ENCODE peak calls at places on chromosome 7, in five cellular contexts. One of them, this sample, is unnamed.

GRCh38 chr7:113698556-113699220 is 220.1 kb downstream of the PPP1R3A start:
- DNase-seq in SK-N-SH: peak
- DNase-seq in stimulated activated CD4-positive, alpha-beta T cell treated with anti-CD3 and anti-CD28 coated beads, Interleukin-1b, Interleukin-23, amount 100 ng/mL, for 48 hours: no peak
- DNase-seq in stimulated activated naive CD8-positive, alpha-beta T cell treated with anti-CD3 and anti-CD28 coated beads, Interleukin-15, Interleukin-2, amounts not matched to agents 100 U/mL and 50 U/mL, for 24 hours: no peak
- DNase-seq in fibroblast of the aortic adventitia: peak
- DNase-seq in this sample: peak

GRCh38 chr7:88243345-88243909 is 23.6 kb upstream of the SRI start:
- DNase-seq in stimulated activated naive CD8-positive, alpha-beta T cell treated with anti-CD3 and anti-CD28 coated beads, Interleukin-15, Interleukin-2, amounts not matched to agents 100 U/mL and 50 U/mL, for 24 hours: no peak
- DNase-seq in SK-N-SH: peak
- DNase-seq in stimulated activated CD4-positive, alpha-beta T cell treated with anti-CD3 and anti-CD28 coated beads, Interleukin-1b, Interleukin-23, amount 100 ng/mL, for 48 hours: no peak
- DNase-seq in fibroblast of the aortic adventitia: peak
- DNase-seq in this sample: no peak

GRCh38 chr7:41046221-41046761 is 656.6 kb downstream of the INHBA start:
- DNase-seq in fibroblast of the aortic adventitia: peak
- DNase-seq in SK-N-SH: no peak
- DNase-seq in stimulated activated naive CD8-positive, alpha-beta T cell treated with anti-CD3 and anti-CD28 coated beads, Interleukin-15, Interleukin-2, amounts not matched to agents 100 U/mL and 50 U/mL, for 24 hours: no peak
- DNase-seq in stimulated activated CD4-positive, alpha-beta T cell treated with anti-CD3 and anti-CD28 coated beads, Interleukin-1b, Interleukin-23, amount 100 ng/mL, for 48 hours: no peak
- DNase-seq in this sample: no peak

GRCh38 chr7:47905071-47905920 is 43.0 kb downstream of the PKD1L1 start:
- DNase-seq in stimulated activated naive CD8-positive, alpha-beta T cell treated with anti-CD3 and anti-CD28 coated beads, Interleukin-15, Interleukin-2, amounts not matched to agents 100 U/mL and 50 U/mL, for 24 hours: no peak
- DNase-seq in SK-N-SH: no peak
- DNase-seq in fibroblast of the aortic adventitia: no peak
- DNase-seq in stimulated activated CD4-positive, alpha-beta T cell treated with anti-CD3 and anti-CD28 coated beads, Interleukin-1b, Interleukin-23, amount 100 ng/mL, for 48 hours: no peak
- DNase-seq in this sample: no peak

GRCh38 chr7:98399462-98399861 is 1.4 kb downstream of the BAIAP2L1 start:
- DNase-seq in SK-N-SH: no peak
- DNase-seq in fibroblast of the aortic adventitia: peak
- DNase-seq in stimulated activated CD4-positive, alpha-beta T cell treated with anti-CD3 and anti-CD28 coated beads, Interleukin-1b, Interleukin-23, amount 100 ng/mL, for 48 hours: no peak
- DNase-seq in stimulated activated naive CD8-positive, alpha-beta T cell treated with anti-CD3 and anti-CD28 coated beads, Interleukin-15, Interleukin-2, amounts not matched to agents 100 U/mL and 50 U/mL, for 24 hours: no peak
- DNase-seq in this sample: no peak

GRCh38 chr7:78770422-78771410 is 682.8 kb downstream of the MAGI2 start:
- DNase-seq in stimulated activated CD4-positive, alpha-beta T cell treated with anti-CD3 and anti-CD28 coated beads, Interleukin-1b, Interleukin-23, amount 100 ng/mL, for 48 hours: no peak
- DNase-seq in SK-N-SH: peak
- DNase-seq in fibroblast of the aortic adventitia: peak
- DNase-seq in stimulated activated naive CD8-positive, alpha-beta T cell treated with anti-CD3 and anti-CD28 coated beads, Interleukin-15, Interleukin-2, amounts not matched to agents 100 U/mL and 50 U/mL, for 24 hours: no peak
- DNase-seq in this sample: no peak

GRCh38 chr7:69448071-69448470 is 150.2 kb upstream of the AUTS2 start:
- DNase-seq in SK-N-SH: no peak
- DNase-seq in fibroblast of the aortic adventitia: peak
- DNase-seq in stimulated activated naive CD8-positive, alpha-beta T cell treated with anti-CD3 and anti-CD28 coated beads, Interleukin-15, Interleukin-2, amounts not matched to agents 100 U/mL and 50 U/mL, for 24 hours: no peak
- DNase-seq in stimulated activated CD4-positive, alpha-beta T cell treated with anti-CD3 and anti-CD28 coated beads, Interleukin-1b, Interleukin-23, amount 100 ng/mL, for 48 hours: no peak
- DNase-seq in this sample: no peak

GRCh38 chr7:41656357-41656756 is 46.5 kb downstream of the INHBA start:
- DNase-seq in SK-N-SH: peak
- DNase-seq in stimulated activated CD4-positive, alpha-beta T cell treated with anti-CD3 and anti-CD28 coated beads, Interleukin-1b, Interleukin-23, amount 100 ng/mL, for 48 hours: no peak
- DNase-seq in fibroblast of the aortic adventitia: peak
- DNase-seq in stimulated activated naive CD8-positive, alpha-beta T cell treated with anti-CD3 and anti-CD28 coated beads, Interleukin-15, Interleukin-2, amounts not matched to agents 100 U/mL and 50 U/mL, for 24 hours: no peak
- DNase-seq in this sample: no peak

GRCh38 chr7:156147771-156148504 is 335.7 kb upstream of the SHH start:
- DNase-seq in fibroblast of the aortic adventitia: no peak
- DNase-seq in stimulated activated naive CD8-positive, alpha-beta T cell treated with anti-CD3 and anti-CD28 coated beads, Interleukin-15, Interleukin-2, amounts not matched to agents 100 U/mL and 50 U/mL, for 24 hours: no peak
- DNase-seq in stimulated activated CD4-positive, alpha-beta T cell treated with anti-CD3 and anti-CD28 coated beads, Interleukin-1b, Interleukin-23, amount 100 ng/mL, for 48 hours: no peak
- DNase-seq in SK-N-SH: no peak
- DNase-seq in this sample: no peak

GRCh38 chr7:81195033-81195432 is 276.2 kb upstream of the SEMA3C start:
- DNase-seq in SK-N-SH: no peak
- DNase-seq in stimulated activated naive CD8-positive, alpha-beta T cell treated with anti-CD3 and anti-CD28 coated beads, Interleukin-15, Interleukin-2, amounts not matched to agents 100 U/mL and 50 U/mL, for 24 hours: no peak
- DNase-seq in fibroblast of the aortic adventitia: peak
- DNase-seq in stimulated activated CD4-positive, alpha-beta T cell treated with anti-CD3 and anti-CD28 coated beads, Interleukin-1b, Interleukin-23, amount 100 ng/mL, for 48 hours: no peak
- DNase-seq in this sample: no peak

GRCh38 chr7:44994877-44995554 is 5.0 kb upstream of the CCM2 start:
- DNase-seq in stimulated activated CD4-positive, alpha-beta T cell treated with anti-CD3 and anti-CD28 coated beads, Interleukin-1b, Interleukin-23, amount 100 ng/mL, for 48 hours: no peak
- DNase-seq in stimulated activated naive CD8-positive, alpha-beta T cell treated with anti-CD3 and anti-CD28 coated beads, Interleukin-15, Interleukin-2, amounts not matched to agents 100 U/mL and 50 U/mL, for 24 hours: no peak
- DNase-seq in SK-N-SH: no peak
- DNase-seq in fibroblast of the aortic adventitia: no peak
- DNase-seq in this sample: no peak

GRCh38 chr7:150801242-150801945 is 825 bp downstream of the TMEM176A start:
- DNase-seq in fibroblast of the aortic adventitia: no peak
- DNase-seq in stimulated activated CD4-positive, alpha-beta T cell treated with anti-CD3 and anti-CD28 coated beads, Interleukin-1b, Interleukin-23, amount 100 ng/mL, for 48 hours: no peak
- DNase-seq in stimulated activated naive CD8-positive, alpha-beta T cell treated with anti-CD3 and anti-CD28 coated beads, Interleukin-15, Interleukin-2, amounts not matched to agents 100 U/mL and 50 U/mL, for 24 hours: no peak
- DNase-seq in SK-N-SH: no peak
- DNase-seq in this sample: no peak

GRCh38 chr7:70915067-70915466 is 216.9 kb upstream of the GALNT17 start:
- DNase-seq in fibroblast of the aortic adventitia: no peak
- DNase-seq in stimulated activated CD4-positive, alpha-beta T cell treated with anti-CD3 and anti-CD28 coated beads, Interleukin-1b, Interleukin-23, amount 100 ng/mL, for 48 hours: no peak
- DNase-seq in SK-N-SH: no peak
- DNase-seq in stimulated activated naive CD8-positive, alpha-beta T cell treated with anti-CD3 and anti-CD28 coated beads, Interleukin-15, Interleukin-2, amounts not matched to agents 100 U/mL and 50 U/mL, for 24 hours: no peak
- DNase-seq in this sample: no peak

GRCh38 chr7:66626236-66626957 is 2.3 kb upstream of the KCTD7 start:
- DNase-seq in fibroblast of the aortic adventitia: peak
- DNase-seq in stimulated activated naive CD8-positive, alpha-beta T cell treated with anti-CD3 and anti-CD28 coated beads, Interleukin-15, Interleukin-2, amounts not matched to agents 100 U/mL and 50 U/mL, for 24 hours: no peak
- DNase-seq in stimulated activated CD4-positive, alpha-beta T cell treated with anti-CD3 and anti-CD28 coated beads, Interleukin-1b, Interleukin-23, amount 100 ng/mL, for 48 hours: no peak
- DNase-seq in SK-N-SH: no peak
- DNase-seq in this sample: no peak

GRCh38 chr7:36153571-36154097 is 580 bp downstream of the EEPD1 start:
- DNase-seq in fibroblast of the aortic adventitia: no peak
- DNase-seq in stimulated activated naive CD8-positive, alpha-beta T cell treated with anti-CD3 and anti-CD28 coated beads, Interleukin-15, Interleukin-2, amounts not matched to agents 100 U/mL and 50 U/mL, for 24 hours: peak
- DNase-seq in SK-N-SH: no peak
- DNase-seq in stimulated activated CD4-positive, alpha-beta T cell treated with anti-CD3 and anti-CD28 coated beads, Interleukin-1b, Interleukin-23, amount 100 ng/mL, for 48 hours: peak
- DNase-seq in this sample: no peak

GRCh38 chr7:101035941-101036340 is 16.1 kb downstream of the MUC17 start:
- DNase-seq in SK-N-SH: no peak
- DNase-seq in stimulated activated naive CD8-positive, alpha-beta T cell treated with anti-CD3 and anti-CD28 coated beads, Interleukin-15, Interleukin-2, amounts not matched to agents 100 U/mL and 50 U/mL, for 24 hours: no peak
- DNase-seq in fibroblast of the aortic adventitia: no peak
- DNase-seq in stimulated activated CD4-positive, alpha-beta T cell treated with anti-CD3 and anti-CD28 coated beads, Interleukin-1b, Interleukin-23, amount 100 ng/mL, for 48 hours: no peak
- DNase-seq in this sample: no peak

GRCh38 chr7:38303866-38304265 is 30.4 kb upstream of the TARP start:
- DNase-seq in SK-N-SH: no peak
- DNase-seq in stimulated activated CD4-positive, alpha-beta T cell treated with anti-CD3 and anti-CD28 coated beads, Interleukin-1b, Interleukin-23, amount 100 ng/mL, for 48 hours: peak
- DNase-seq in fibroblast of the aortic adventitia: no peak
- DNase-seq in stimulated activated naive CD8-positive, alpha-beta T cell treated with anti-CD3 and anti-CD28 coated beads, Interleukin-15, Interleukin-2, amounts not matched to agents 100 U/mL and 50 U/mL, for 24 hours: no peak
- DNase-seq in this sample: no peak

GRCh38 chr7:27345964-27346363 is 103.4 kb downstream of the EVX1 start:
- DNase-seq in stimulated activated CD4-positive, alpha-beta T cell treated with anti-CD3 and anti-CD28 coated beads, Interleukin-1b, Interleukin-23, amount 100 ng/mL, for 48 hours: no peak
- DNase-seq in stimulated activated naive CD8-positive, alpha-beta T cell treated with anti-CD3 and anti-CD28 coated beads, Interleukin-15, Interleukin-2, amounts not matched to agents 100 U/mL and 50 U/mL, for 24 hours: no peak
- DNase-seq in SK-N-SH: no peak
- DNase-seq in fibroblast of the aortic adventitia: no peak
- DNase-seq in this sample: no peak

GRCh38 chr7:90309872-90310271 is 11.2 kb downstream of the FAM237B start:
- DNase-seq in stimulated activated CD4-positive, alpha-beta T cell treated with anti-CD3 and anti-CD28 coated beads, Interleukin-1b, Interleukin-23, amount 100 ng/mL, for 48 hours: no peak
- DNase-seq in stimulated activated naive CD8-positive, alpha-beta T cell treated with anti-CD3 and anti-CD28 coated beads, Interleukin-15, Interleukin-2, amounts not matched to agents 100 U/mL and 50 U/mL, for 24 hours: no peak
- DNase-seq in SK-N-SH: no peak
- DNase-seq in fibroblast of the aortic adventitia: no peak
- DNase-seq in this sample: no peak

GRCh38 chr7:146146866-146147265 is 30.3 kb downstream of the CNTNAP2 start:
- DNase-seq in fibroblast of the aortic adventitia: peak
- DNase-seq in stimulated activated CD4-positive, alpha-beta T cell treated with anti-CD3 and anti-CD28 coated beads, Interleukin-1b, Interleukin-23, amount 100 ng/mL, for 48 hours: no peak
- DNase-seq in stimulated activated naive CD8-positive, alpha-beta T cell treated with anti-CD3 and anti-CD28 coated beads, Interleukin-15, Interleukin-2, amounts not matched to agents 100 U/mL and 50 U/mL, for 24 hours: no peak
- DNase-seq in SK-N-SH: no peak
- DNase-seq in this sample: no peak

GRCh38 chr7:157041514-157042277 is 31.2 kb upstream of the MNX1 start:
- DNase-seq in fibroblast of the aortic adventitia: no peak
- DNase-seq in stimulated activated naive CD8-positive, alpha-beta T cell treated with anti-CD3 and anti-CD28 coated beads, Interleukin-15, Interleukin-2, amounts not matched to agents 100 U/mL and 50 U/mL, for 24 hours: no peak
- DNase-seq in SK-N-SH: no peak
- DNase-seq in stimulated activated CD4-positive, alpha-beta T cell treated with anti-CD3 and anti-CD28 coated beads, Interleukin-1b, Interleukin-23, amount 100 ng/mL, for 48 hours: no peak
- DNase-seq in this sample: no peak

GRCh38 chr7:148921189-148921588 is 37.1 kb upstream of the EZH2 start:
- DNase-seq in stimulated activated naive CD8-positive, alpha-beta T cell treated with anti-CD3 and anti-CD28 coated beads, Interleukin-15, Interleukin-2, amounts not matched to agents 100 U/mL and 50 U/mL, for 24 hours: no peak
- DNase-seq in stimulated activated CD4-positive, alpha-beta T cell treated with anti-CD3 and anti-CD28 coated beads, Interleukin-1b, Interleukin-23, amount 100 ng/mL, for 48 hours: no peak
- DNase-seq in SK-N-SH: no peak
- DNase-seq in fibroblast of the aortic adventitia: no peak
- DNase-seq in this sample: no peak

GRCh38 chr7:69358163-69358821 is 240.0 kb upstream of the AUTS2 start:
- DNase-seq in stimulated activated naive CD8-positive, alpha-beta T cell treated with anti-CD3 and anti-CD28 coated beads, Interleukin-15, Interleukin-2, amounts not matched to agents 100 U/mL and 50 U/mL, for 24 hours: no peak
- DNase-seq in stimulated activated CD4-positive, alpha-beta T cell treated with anti-CD3 and anti-CD28 coated beads, Interleukin-1b, Interleukin-23, amount 100 ng/mL, for 48 hours: no peak
- DNase-seq in SK-N-SH: peak
- DNase-seq in fibroblast of the aortic adventitia: peak
- DNase-seq in this sample: peak

GRCh38 chr7:148729984-148730733 is 31.5 kb downstream of the CUL1 start:
- DNase-seq in stimulated activated CD4-positive, alpha-beta T cell treated with anti-CD3 and anti-CD28 coated beads, Interleukin-1b, Interleukin-23, amount 100 ng/mL, for 48 hours: no peak
- DNase-seq in stimulated activated naive CD8-positive, alpha-beta T cell treated with anti-CD3 and anti-CD28 coated beads, Interleukin-15, Interleukin-2, amounts not matched to agents 100 U/mL and 50 U/mL, for 24 hours: no peak
- DNase-seq in fibroblast of the aortic adventitia: peak
- DNase-seq in SK-N-SH: no peak
- DNase-seq in this sample: no peak

GRCh38 chr7:98240961-98241673 is 10.9 kb downstream of the TECPR1 start:
- DNase-seq in SK-N-SH: peak
- DNase-seq in fibroblast of the aortic adventitia: peak
- DNase-seq in stimulated activated naive CD8-positive, alpha-beta T cell treated with anti-CD3 and anti-CD28 coated beads, Interleukin-15, Interleukin-2, amounts not matched to agents 100 U/mL and 50 U/mL, for 24 hours: peak
- DNase-seq in stimulated activated CD4-positive, alpha-beta T cell treated with anti-CD3 and anti-CD28 coated beads, Interleukin-1b, Interleukin-23, amount 100 ng/mL, for 48 hours: peak
- DNase-seq in this sample: peak

GRCh38 chr7:45084336-45084735 is 4.4 kb downstream of the NACAD start:
- DNase-seq in stimulated activated CD4-positive, alpha-beta T cell treated with anti-CD3 and anti-CD28 coated beads, Interleukin-1b, Interleukin-23, amount 100 ng/mL, for 48 hours: no peak
- DNase-seq in stimulated activated naive CD8-positive, alpha-beta T cell treated with anti-CD3 and anti-CD28 coated beads, Interleukin-15, Interleukin-2, amounts not matched to agents 100 U/mL and 50 U/mL, for 24 hours: no peak
- DNase-seq in SK-N-SH: peak
- DNase-seq in fibroblast of the aortic adventitia: no peak
- DNase-seq in this sample: no peak

GRCh38 chr7:1346533-1346805 is 112.8 kb downstream of the MICALL2 start:
- DNase-seq in fibroblast of the aortic adventitia: no peak
- DNase-seq in SK-N-SH: no peak
- DNase-seq in stimulated activated naive CD8-positive, alpha-beta T cell treated with anti-CD3 and anti-CD28 coated beads, Interleukin-15, Interleukin-2, amounts not matched to agents 100 U/mL and 50 U/mL, for 24 hours: no peak
- DNase-seq in stimulated activated CD4-positive, alpha-beta T cell treated with anti-CD3 and anti-CD28 coated beads, Interleukin-1b, Interleukin-23, amount 100 ng/mL, for 48 hours: no peak
- DNase-seq in this sample: no peak

GRCh38 chr7:108136191-108136581 is 6.0 kb upstream of the LAMB4 start:
- DNase-seq in stimulated activated CD4-positive, alpha-beta T cell treated with anti-CD3 and anti-CD28 coated beads, Interleukin-1b, Interleukin-23, amount 100 ng/mL, for 48 hours: no peak
- DNase-seq in SK-N-SH: peak
- DNase-seq in fibroblast of the aortic adventitia: no peak
- DNase-seq in stimulated activated naive CD8-positive, alpha-beta T cell treated with anti-CD3 and anti-CD28 coated beads, Interleukin-15, Interleukin-2, amounts not matched to agents 100 U/mL and 50 U/mL, for 24 hours: no peak
- DNase-seq in this sample: no peak

GRCh38 chr7:113015038-113015645 is 71.5 kb downstream of the GPR85 start:
- DNase-seq in SK-N-SH: peak
- DNase-seq in fibroblast of the aortic adventitia: peak
- DNase-seq in stimulated activated naive CD8-positive, alpha-beta T cell treated with anti-CD3 and anti-CD28 coated beads, Interleukin-15, Interleukin-2, amounts not matched to agents 100 U/mL and 50 U/mL, for 24 hours: no peak
- DNase-seq in stimulated activated CD4-positive, alpha-beta T cell treated with anti-CD3 and anti-CD28 coated beads, Interleukin-1b, Interleukin-23, amount 100 ng/mL, for 48 hours: no peak
- DNase-seq in this sample: no peak

This sample was measured in BE2C.